ENCODE peak calls at places on chromosomes 12 and 14, in six cellular contexts. E is left ventricle myocardium inferior, Q is adipocyte, G is AG04450, T is endothelial cell of umbilical vein, X is psoas muscle. N is an unnamed sample. For H3K9me3, the result is how much of the 10 kb centered on the place peaks cover.

GRCh38 chr12:45304514-45305178 is 88.8 kb downstream of the ANO6 start:
- DNase-seq in E (no peak), Q (no peak), G (no peak), T (peak), X (no peak), N (no peak)

GRCh38 chr14:100317897-100318808 is 5.0 kb upstream of the SLC25A47 start:
- DNase-seq in E (peak), Q (peak), G (no peak), T (peak), X (peak), N (peak)

GRCh38 chr14:24298892-24299254 is 707 bp downstream of the DHRS1 start:
- DNase-seq in E (no peak), Q (peak), G (peak), T (peak), X (no peak), N (no peak)

GRCh38 chr14:54329082-54329695 is 67.6 kb upstream of the CDKN3 start:
- DNase-seq in E (peak), Q (peak), G (no peak), T (peak), X (peak), N (peak)

GRCh38 chr12:4591180-4591687 is 29.2 kb downstream of the DYRK4 start:
- DNase-seq in E (no peak), Q (no peak), G (no peak), T (no peak), X (no peak), N (no peak)

GRCh38 chr14:35617500-35617899 is 83.5 kb downstream of the INSM2 start:
- DNase-seq in E (no peak), Q (no peak), G (no peak), T (no peak), X (no peak), N (no peak)

GRCh38 chr14:94689218-94689984 is 77.2 kb downstream of the SERPINA3 start:
- DNase-seq in E (peak), Q (peak), G (no peak), T (peak), X (peak), N (peak)

GRCh38 chr12:81120961-81121360 is 43.1 kb downstream of the ACSS3 start:
- DNase-seq in E (no peak), Q (no peak), G (no peak), T (no peak), X (no peak), N (no peak)

DNA sequence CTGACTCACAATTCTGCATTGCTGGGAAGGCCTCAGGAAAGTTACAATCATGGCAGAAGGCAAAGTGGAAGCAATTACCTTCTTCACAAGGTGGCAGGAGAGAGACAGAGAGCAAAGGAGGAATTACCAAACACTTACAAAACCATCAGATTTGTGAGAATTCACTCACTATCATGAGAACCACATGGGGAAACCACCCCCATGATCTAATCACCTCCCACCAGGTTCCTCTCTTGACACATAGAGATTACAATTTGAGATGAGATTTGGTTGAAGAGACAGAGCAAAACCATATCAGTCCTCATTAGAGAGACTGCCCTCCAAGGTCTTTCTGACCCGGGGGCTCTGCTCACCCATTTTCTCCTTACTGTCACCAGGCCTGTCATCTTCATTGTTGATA is 1582.3 kb upstream of the TMEM132C start:
- DNase-seq in E (no peak), Q (no peak), G (no peak), T (no peak), X (no peak), N (no peak)
- H3K9me3 ChIP-seq in E (under half), Q (under half), G (under half), T (under half), X (under half), N (under half)

GRCh38 chr14:84707830-84708229 is 822.1 kb upstream of the FLRT2 start:
- DNase-seq in E (no peak), Q (no peak), G (no peak), T (no peak), X (no peak), N (no peak)
- H3K9me3 ChIP-seq in E (under half), Q (under half), G (under half), T (under half), X (under half), N (under half)

GRCh38 chr14:76829016-76829365 is 2.8 kb downstream of the LRRC74A start:
- DNase-seq in E (peak), Q (no peak), G (no peak), T (peak), X (peak), N (no peak)
- H3K9me3 ChIP-seq in E (under half), Q (under half), G (under half), T (under half), X (under half), N (under half)

GRCh38 chr14:106605548-106606448 is 1079.4 kb downstream of the TMEM121 start:
- DNase-seq in E (peak), Q (no peak), G (no peak), T (no peak), X (no peak), N (no peak)
- H3K9me3 ChIP-seq in E (under half), Q (under half), G (under half), T (under half), X (under half), N (under half)

DNA sequence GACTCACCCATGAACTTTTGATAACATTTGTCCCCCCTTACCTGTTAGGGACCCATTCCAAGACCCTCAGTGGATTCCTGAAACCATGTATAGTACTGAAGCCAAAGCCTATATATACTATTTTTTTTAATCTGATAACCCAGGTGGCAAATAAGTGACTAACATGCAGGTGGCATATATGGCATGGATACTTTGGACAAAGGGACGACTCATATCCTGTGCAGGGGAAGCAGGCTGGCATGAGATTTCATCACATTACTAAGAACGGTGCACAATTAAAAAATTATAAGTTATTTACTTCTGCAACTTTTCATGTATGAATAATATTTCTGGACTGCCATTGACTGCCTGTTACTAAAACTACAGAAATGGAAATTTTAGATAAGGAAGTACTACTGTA is 880.1 kb upstream of the FBXO33 start:
- DNase-seq in E (no peak), Q (no peak), G (no peak), T (no peak), X (no peak), N (no peak)
- H3K9me3 ChIP-seq in E (under half), Q (under half), G (under half), T (under half), X (under half), N (under half)

GRCh38 chr12:17278946-17279345 is 673.0 kb upstream of the LMO3 start:
- DNase-seq in E (no peak), Q (no peak), G (no peak), T (no peak), X (no peak), N (no peak)

GRCh38 chr12:17286874-17287273 is 680.9 kb upstream of the LMO3 start:
- DNase-seq in E (no peak), Q (no peak), G (no peak), T (no peak), X (no peak), N (no peak)

GRCh38 chr12:17284873-17285272 is 678.9 kb upstream of the LMO3 start:
- DNase-seq in E (no peak), Q (no peak), G (no peak), T (no peak), X (no peak), N (no peak)

DNA sequence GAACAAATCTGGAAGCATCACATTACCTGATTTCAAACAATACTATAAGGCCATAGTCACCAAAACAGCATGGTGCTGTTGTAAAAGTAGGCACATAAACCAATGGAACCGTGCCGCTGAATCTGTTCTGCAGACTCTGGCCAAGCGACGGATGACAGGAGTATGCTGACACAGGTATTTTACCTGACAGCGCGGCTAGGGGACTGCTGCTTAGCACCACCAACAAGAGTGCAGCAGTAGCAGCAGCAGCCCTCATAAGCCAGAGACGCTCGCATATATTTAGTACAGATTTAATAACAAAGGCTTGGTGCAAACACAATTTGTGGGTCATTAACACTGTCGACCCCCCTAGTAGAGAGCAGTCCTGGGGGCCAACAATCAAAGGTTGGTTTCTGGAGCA is 677.6 kb upstream of the LMO3 start:
- DNase-seq in E (no peak), Q (no peak), G (no peak), T (no peak), X (no peak), N (no peak)
- H3K9me3 ChIP-seq in E (under half), Q (under half), G (under half), T (under half), X (under half), N (under half)

GRCh38 chr14:36720657-36721056 is 59.0 kb downstream of the PAX9 start:
- DNase-seq in E (no peak), Q (no peak), G (no peak), T (no peak), X (no peak), N (no peak)

GRCh38 chr14:36726128-36726527 is 64.5 kb downstream of the PAX9 start:
- DNase-seq in E (no peak), Q (no peak), G (no peak), T (no peak), X (no peak), N (no peak)

GRCh38 chr14:36721877-36722276 is 60.2 kb downstream of the PAX9 start:
- DNase-seq in E (no peak), Q (no peak), G (no peak), T (no peak), X (no peak), N (no peak)

GRCh38 chr14:36724162-36724561 is 62.5 kb downstream of the PAX9 start:
- DNase-seq in E (no peak), Q (no peak), G (no peak), T (no peak), X (no peak), N (no peak)

GRCh38 chr14:36723551-36723950 is 61.9 kb downstream of the PAX9 start:
- DNase-seq in E (no peak), Q (no peak), G (no peak), T (no peak), X (no peak), N (no peak)
- H3K9me3 ChIP-seq in E (under half), Q (under half), G (under half), T (under half), X (under half), N (under half)

GRCh38 chr12:132924356-132924755 is 31.8 kb downstream of the ZNF605 start:
- DNase-seq in E (no peak), Q (no peak), G (no peak), T (no peak), X (no peak), N (no peak)
- H3K9me3 ChIP-seq in E (half or more), Q (half or more), G (half or more), T (under half), X (half or more), N (half or more)

N was measured in lung.